ENCODE peak calls at places on chromosomes 2 and 18, in six cellular contexts. I is SK-N-SH, P is K562, S is HepG2, V is GM12878, Q is H1. G is an unnamed sample.

GRCh38 chr18:54958711-54959625 is at the start of gene CCDC68:
- DNase-seq in I (no peak), P (peak), S (peak), V (no peak), Q (peak), G (no peak)

GRCh38 chr2:63555299-63555698 is 33.0 kb downstream of the WDPCP start:
- DNase-seq in I (no peak), P (no peak), S (no peak), V (no peak), Q (no peak), G (no peak)

GRCh38 chr18:78875268-78875997 is 104.2 kb upstream of the SALL3 start:
- DNase-seq in I (peak), P (peak), S (peak), V (no peak), Q (peak), G (peak)

GRCh38 chr2:2653221-2653620 is 322.1 kb upstream of the MYT1L start:
- DNase-seq in I (no peak), P (no peak), S (no peak), V (no peak), Q (no peak), G (no peak)

GRCh38 chr2:108594982-108595464 is 60.8 kb downstream of the LIMS1 start:
- DNase-seq in I (no peak), P (peak), S (peak), V (no peak), Q (no peak), G (no peak)

GRCh38 chr18:66707473-66707872 is 103.6 kb upstream of the CDH19 start:
- DNase-seq in I (no peak), P (no peak), S (no peak), V (no peak), Q (no peak), G (no peak)

GRCh38 chr18:33839452-33840225 is 261.6 kb downstream of the ASXL3 start:
- DNase-seq in I (peak), P (peak), S (peak), V (no peak), Q (no peak), G (peak)

GRCh38 chr2:172829229-172829628 is 93.6 kb downstream of the RAPGEF4 start:
- DNase-seq in I (no peak), P (no peak), S (peak), V (no peak), Q (no peak), G (no peak)

GRCh38 chr2:229714736-229715541 is 584 bp upstream of the DNER start:
- DNase-seq in I (peak), P (peak), S (peak), V (no peak), Q (peak), G (peak)
- TF ChIP-seq GABPA in I (no peak), P (no peak), S (no peak), V (no peak), Q (no peak), G (no peak)

DNA sequence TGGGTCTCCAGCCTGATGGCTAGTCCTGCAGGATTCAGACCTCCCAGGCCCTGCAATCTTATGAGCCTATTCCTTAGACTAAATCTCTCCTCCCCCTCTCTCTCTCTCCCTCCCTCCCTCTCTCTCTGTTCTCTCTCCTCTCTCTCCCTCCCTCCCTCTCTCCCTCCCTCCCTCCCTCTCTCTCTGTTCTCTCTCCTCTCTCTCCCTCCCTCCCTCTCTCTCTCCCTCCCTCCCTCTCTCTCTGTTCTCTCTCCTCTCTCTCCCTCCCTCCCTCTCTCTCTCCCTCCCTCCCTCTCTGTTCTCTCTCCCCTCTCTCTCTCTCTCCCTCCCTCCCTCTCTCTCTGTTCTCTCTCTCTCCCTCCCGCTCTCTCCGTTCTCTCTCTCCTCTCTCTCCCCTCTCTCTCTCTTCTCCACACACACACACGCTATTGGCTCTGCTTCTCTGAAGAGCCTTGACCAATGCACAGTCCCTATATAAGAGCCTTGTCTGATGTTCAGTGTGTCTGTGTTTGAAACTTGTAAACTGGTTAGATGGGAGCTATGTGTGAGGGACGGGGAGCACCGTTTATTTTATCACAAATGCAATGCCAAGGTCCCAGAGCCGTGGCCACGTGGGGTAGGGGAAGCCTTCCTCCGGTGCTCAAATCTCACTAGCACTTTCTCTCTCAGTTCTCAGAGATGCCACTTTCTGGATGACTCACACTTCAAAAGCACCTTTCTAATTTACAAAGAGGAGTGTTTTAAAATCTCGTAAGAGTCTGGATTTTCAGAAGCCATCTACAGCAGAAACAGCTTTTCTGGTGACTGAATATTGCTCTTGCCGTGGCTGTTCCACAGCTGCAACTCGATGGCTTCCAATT is 9.4 kb upstream of the PRLH start:
- DNase-seq in I (no peak), P (no peak), S (no peak), V (peak), Q (no peak), G (no peak)
- TF ChIP-seq GABPA in I (no peak), P (no peak), S (no peak), V (no peak), Q (no peak), G (no peak)

GRCh38 chr2:237694423-237695194 is 67.2 kb downstream of the LRRFIP1 start:
- DNase-seq in I (no peak), P (peak), S (no peak), V (no peak), Q (no peak), G (peak)

GRCh38 chr2:237696471-237696870 is 69.1 kb downstream of the LRRFIP1 start:
- DNase-seq in I (no peak), P (peak), S (no peak), V (no peak), Q (no peak), G (no peak)

GRCh38 chr2:237693281-237694039 is 66.1 kb downstream of the LRRFIP1 start:
- DNase-seq in I (no peak), P (peak), S (peak), V (no peak), Q (no peak), G (no peak)

GRCh38 chr2:237697586-237698337 is 70.4 kb downstream of the LRRFIP1 start:
- DNase-seq in I (no peak), P (no peak), S (no peak), V (no peak), Q (no peak), G (no peak)

DNA sequence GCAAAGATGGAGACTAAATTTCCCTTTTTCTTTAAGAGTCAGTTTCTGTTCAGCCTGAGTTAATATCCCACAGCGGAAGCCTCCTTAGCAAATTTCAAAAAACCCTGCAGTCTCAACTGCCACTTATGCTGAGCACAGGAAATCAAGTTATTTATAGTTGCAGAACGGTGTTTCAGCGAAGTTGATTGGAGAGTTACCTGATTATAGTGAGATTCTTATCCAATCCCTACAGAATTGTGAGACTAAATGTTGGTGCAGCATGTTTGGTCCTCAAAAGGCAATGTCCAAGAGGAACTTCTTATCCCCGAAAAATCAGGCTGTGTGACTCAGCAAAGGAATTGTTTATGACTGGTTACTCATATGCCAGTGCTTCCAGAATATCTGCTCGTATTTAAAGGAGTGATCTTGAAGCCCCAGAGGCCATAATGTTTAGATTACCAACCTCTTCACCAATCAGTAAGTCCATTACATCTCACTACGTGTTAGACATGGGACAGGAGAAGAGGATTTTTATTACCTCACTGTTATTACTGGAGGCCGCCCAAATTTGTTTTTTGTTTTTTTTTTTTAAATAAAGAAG is 67.9 kb downstream of the LRRFIP1 start:
- DNase-seq in I (no peak), P (peak), S (no peak), V (peak), Q (no peak), G (no peak)
- TF ChIP-seq GABPA in I (no peak), P (no peak), S (no peak), V (no peak), Q (no peak), G (no peak)

GRCh38 chr2:95314964-95315611 is 17.9 kb downstream of the KCNIP3 start:
- DNase-seq in I (peak), P (peak), S (peak), V (no peak), Q (peak), G (no peak)
- TF ChIP-seq GABPA in I (no peak), P (no peak), S (no peak), V (no peak), Q (no peak), G (no peak)

DNA sequence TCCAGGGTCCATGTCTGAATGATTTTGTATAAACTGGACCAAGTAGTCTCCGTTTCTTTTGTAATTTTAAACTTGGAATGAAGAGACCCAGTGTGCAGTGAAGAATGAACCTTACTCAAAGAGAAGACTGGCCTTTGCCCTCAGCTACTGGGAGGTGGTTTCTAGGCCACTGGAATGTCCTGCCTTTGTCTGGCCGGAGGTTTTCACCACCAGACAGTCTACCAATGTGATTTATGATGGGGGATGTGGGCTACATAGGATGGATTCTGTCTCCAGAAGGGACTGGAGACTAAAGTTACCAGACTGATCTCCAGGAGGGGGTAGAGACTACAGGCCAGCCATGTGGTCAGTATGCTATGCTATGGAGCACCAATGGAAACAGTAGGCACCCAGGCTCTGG is 42.8 kb upstream of the RAB31 start:
- DNase-seq in I (no peak), P (no peak), S (peak), V (no peak), Q (no peak), G (no peak)
- TF ChIP-seq GABPA in I (no peak), P (no peak), S (no peak), V (no peak), Q (no peak), G (no peak)